ENCODE peak calls at places on chromosomes 11 and 22, in six cellular contexts. W is A549, O is HepG2, V is heart left ventricle, L is IMR-90, R is Peyer's patch. G is an unnamed sample.
A peak's percentile ranks its signal among the peaks of the same experiment; 100 is the strongest.

GRCh38 chr11:110092577-110093406 is at the start of gene ZC3H12C:
- DNase-seq in W (peak; percentile 47), O (peak; percentile 84), V (peak; percentile 86), L (peak; percentile 90), R (peak; percentile 86), G (peak; percentile 84)

GRCh38 chr11:24078056-24078455 is 418.8 kb upstream of the LUZP2 start:
- DNase-seq in W (no peak), O (no peak), V (no peak), L (peak; percentile 87), R (no peak), G (no peak)

GRCh38 chr22:43812890-43813289 is 785 bp upstream of the EFCAB6 start:
- DNase-seq in W (no peak), O (no peak), V (no peak), L (no peak), R (no peak), G (no peak)

GRCh38 chr11:70432065-70432464 is 33.7 kb downstream of the CTTN start:
- DNase-seq in W (no peak), O (no peak), V (no peak), L (no peak), R (no peak), G (no peak)

GRCh38 chr11:110505514-110506284 is 76.0 kb downstream of the FDX1 start:
- DNase-seq in W (no peak), O (no peak), V (peak; percentile 44), L (no peak), R (no peak), G (peak; percentile 26)

GRCh38 chr11:73271936-73272679 is at the start of gene P2RY6:
- DNase-seq in W (peak; percentile 97), O (peak; percentile 75), V (peak; percentile 45), L (peak; percentile 60), R (peak; percentile 72), G (peak; percentile 38)

GRCh38 chr11:44835979-44836378 is 109.2 kb downstream of the TSPAN18 start:
- DNase-seq in W (no peak), O (no peak), V (no peak), L (no peak), R (no peak), G (no peak)

GRCh38 chr11:110295487-110296225 is 758 bp downstream of the RDX start:
- DNase-seq in W (no peak), O (no peak), V (peak; percentile 68), L (peak; percentile 40), R (peak; percentile 75), G (peak; percentile 38)

GRCh38 chr11:17558916-17559315 is 11.9 kb downstream of the OTOG start:
- DNase-seq in W (no peak), O (no peak), V (no peak), L (no peak), R (no peak), G (no peak)

GRCh38 chr11:123111465-123111864 is 49.5 kb upstream of the HSPA8 start:
- DNase-seq in W (peak; percentile 47), O (peak; percentile 38), V (no peak), L (peak; percentile 65), R (no peak), G (no peak)

GRCh38 chr22:38314140-38314991 is 2.9 kb downstream of the CSNK1E start:
- DNase-seq in W (no peak), O (no peak), V (no peak), L (peak; percentile 75), R (peak; percentile 54), G (no peak)

GRCh38 chr11:15563054-15563453 is 448.3 kb downstream of the INSC start:
- DNase-seq in W (no peak), O (no peak), V (no peak), L (no peak), R (no peak), G (no peak)

GRCh38 chr11:68027667-68028066 is 2.8 kb upstream of the NDUFS8 start:
- DNase-seq in W (no peak), O (no peak), V (no peak), L (no peak), R (no peak), G (no peak)

GRCh38 chr11:125982348-125982730 is 36.5 kb downstream of the VSIG10L2 start:
- DNase-seq in W (no peak), O (no peak), V (no peak), L (no peak), R (no peak), G (no peak)

DNA sequence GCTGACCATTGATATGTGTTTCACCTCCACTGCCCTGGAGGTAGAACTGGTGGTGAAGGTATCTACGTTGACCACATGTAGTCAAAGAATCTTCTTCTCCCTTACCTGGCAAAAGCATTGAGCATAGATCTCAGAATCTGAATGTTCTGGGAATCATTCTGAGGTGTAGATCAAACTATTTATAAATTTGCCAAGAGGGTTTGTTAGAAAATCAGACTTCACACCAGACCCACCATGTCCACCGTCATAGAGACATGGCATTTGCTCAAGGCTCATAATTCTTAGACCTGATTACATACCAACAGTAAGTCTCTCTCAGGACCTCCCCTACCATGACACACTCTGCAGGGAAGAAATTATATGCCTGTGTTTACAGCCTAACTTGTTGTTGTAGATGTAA is at the start of gene OR8B2:
- DNase-seq in W (no peak), O (no peak), V (no peak), L (no peak), R (no peak), G (no peak)
- H3K4me1 ChIP-seq in W (no peaks in the 10 kb centered on the region), O (no peaks in the 10 kb centered on the region), V (no peaks in the 10 kb centered on the region), L (no peaks in the 10 kb centered on the region), R (no peaks in the 10 kb centered on the region), G (no peaks in the 10 kb centered on the region)

DNA sequence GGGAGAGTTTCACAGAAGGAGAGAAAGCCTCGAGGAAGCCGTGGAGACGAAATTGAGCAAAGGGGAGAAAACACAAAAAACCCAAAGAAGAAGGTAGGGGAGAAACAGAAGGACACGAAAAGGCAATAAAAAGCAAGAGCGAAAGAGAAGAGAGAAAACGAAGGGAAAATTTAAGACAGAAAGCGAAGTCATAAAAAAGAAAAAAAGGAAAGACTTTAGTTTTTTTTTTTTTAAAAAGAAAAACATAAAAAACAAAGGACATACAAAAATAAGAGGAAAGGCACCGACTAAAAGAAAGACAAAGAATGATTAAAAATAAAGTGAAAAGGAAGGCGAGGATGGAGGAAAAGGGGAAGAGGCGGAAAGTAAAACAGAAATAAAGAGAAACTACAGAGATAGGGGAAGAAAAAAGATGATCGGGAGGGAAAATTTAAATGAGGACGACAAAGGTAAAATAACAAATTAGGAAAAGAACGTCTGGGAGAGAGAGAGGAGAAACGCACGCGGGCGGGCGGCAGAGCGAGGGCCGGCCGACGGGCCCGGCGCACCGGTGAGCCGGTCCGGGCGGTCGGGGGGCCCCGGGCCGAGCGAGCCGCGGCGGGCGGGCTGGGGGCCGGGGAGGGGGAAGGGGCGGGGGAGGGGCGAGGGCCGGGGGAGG is 455 bp upstream of the TBX1 start:
- DNase-seq in W (no peak), O (no peak), V (no peak), L (no peak), R (no peak), G (no peak)
- TF ChIP-seq POLR2A in W (no peak), O (no peak), V (no peak), L (no peak), R (no peak), G (no peak)

GRCh38 chr11:86807356-86807755 is 7.0 kb downstream of the PRSS23 start:
- DNase-seq in W (no peak), O (no peak), V (no peak), L (no peak), R (no peak), G (no peak)

GRCh38 chr11:86803641-86804040 is 3.3 kb downstream of the PRSS23 start:
- DNase-seq in W (no peak), O (no peak), V (no peak), L (no peak), R (no peak), G (no peak)

GRCh38 chr11:86806903-86807302 is 6.6 kb downstream of the PRSS23 start:
- DNase-seq in W (no peak), O (no peak), V (no peak), L (no peak), R (no peak), G (no peak)

GRCh38 chr11:86804871-86805415 is 4.6 kb downstream of the PRSS23 start:
- DNase-seq in W (no peak), O (no peak), V (no peak), L (no peak), R (no peak), G (no peak)

GRCh38 chr11:86805873-86806310 is 5.5 kb downstream of the PRSS23 start:
- DNase-seq in W (no peak), O (no peak), V (no peak), L (no peak), R (no peak), G (no peak)
- H3K4me1 ChIP-seq in W (peaks cover 79% of the 10 kb centered on the region), O (peaks cover 2% of the 10 kb centered on the region), V (peaks cover 11% of the 10 kb centered on the region), L (peaks cover 15% of the 10 kb centered on the region), R (no peaks in the 10 kb centered on the region), G (peaks cover 31% of the 10 kb centered on the region)

GRCh38 chr11:66312549-66313320 is 4.1 kb downstream of the CD248 start:
- DNase-seq in W (peak; percentile 94), O (peak; percentile 96), V (peak; percentile 99), L (peak; percentile 99), R (peak; percentile 100), G (peak; percentile 95)
- TF ChIP-seq POLR2A in W (peak; percentile 41), O (no peak), V (peak; percentile 80), L (peak; percentile 68), R (no peak), G (peak; percentile 47)

DNA sequence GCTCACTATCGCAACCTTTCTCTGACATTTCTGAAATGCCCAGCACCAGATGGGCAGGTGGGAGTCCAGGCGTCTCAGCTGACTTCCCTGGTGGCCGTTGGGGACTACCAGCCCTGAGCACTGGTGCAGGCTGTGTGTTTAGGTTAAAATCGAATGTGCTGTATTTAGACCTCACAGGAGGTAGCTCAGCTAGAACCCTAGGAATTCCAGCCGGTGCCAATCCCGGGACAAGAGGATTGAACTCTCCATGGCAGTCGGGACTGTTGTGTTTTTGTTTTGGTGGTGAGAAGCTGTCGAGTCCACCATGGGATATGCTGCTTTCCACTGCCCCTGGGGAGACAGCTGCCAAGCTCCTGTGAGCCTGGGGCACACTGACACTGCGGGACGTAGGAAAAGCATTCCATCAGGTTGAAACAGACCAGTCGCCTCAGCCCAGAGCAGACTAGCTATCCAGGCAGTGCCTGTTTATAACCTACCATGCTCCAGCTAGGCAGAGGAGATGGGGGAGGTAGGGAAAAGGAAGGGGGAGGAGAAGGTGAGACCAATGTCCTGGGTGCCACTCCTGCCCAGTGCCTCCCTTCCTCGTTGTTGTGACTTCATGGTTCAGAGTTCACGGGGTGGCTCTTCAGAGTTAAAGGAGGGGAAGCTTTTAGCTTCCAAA is 52.9 kb downstream of the MICAL2 start:
- DNase-seq in W (no peak), O (peak; percentile 40), V (peak; percentile 85), L (peak; percentile 82), R (peak; percentile 78), G (no peak)
- H3K4me1 ChIP-seq in W (peaks cover 79% of the 10 kb centered on the region), O (peaks cover 34% of the 10 kb centered on the region), V (peaks cover 48% of the 10 kb centered on the region), L (peaks cover 52% of the 10 kb centered on the region), R (no peaks in the 10 kb centered on the region), G (peaks cover 11% of the 10 kb centered on the region)

G was measured in gastrocnemius medialis.